ENCODE peak calls at places on chromosomes 1 and 21, in four cellular contexts. F is occipital lobe, K is transverse colon, W is astrocyte. U is an unnamed sample.

GRCh38 chr21:45050786-45051489 is 23.4 kb upstream of the ADARB1 start:
- DNase-seq in F (no peak), K (no peak), W (peak), U (peak)

GRCh38 chr1:229230136-229230892 is 40.6 kb upstream of the RAB4A start:
- DNase-seq in W (no peak), K (no peak), F (no peak), U (no peak)

GRCh38 chr1:61083014-61083798 is 845 bp downstream of the NFIA start:
- DNase-seq in K (peak), F (peak), W (no peak), U (no peak)

GRCh38 chr1:108590947-108591346 is 31.0 kb downstream of the EEIG2 start:
- DNase-seq in W (peak), K (no peak), F (no peak), U (peak)

GRCh38 chr21:25752389-25752788 is 17.6 kb downstream of the GABPA start:
- DNase-seq in F (no peak), K (no peak), W (no peak), U (no peak)

GRCh38 chr1:23118957-23119792 is 49.5 kb downstream of the LUZP1 start:
- DNase-seq in K (peak), W (no peak), F (no peak), U (peak)

GRCh38 chr1:88061106-88061829 is 622.8 kb upstream of the PKN2 start:
- DNase-seq in F (no peak), K (peak), W (peak), U (peak)

GRCh38 chr1:16888806-16889178 is 7.0 kb upstream of the RNU1-2 start:
- DNase-seq in F (no peak), K (no peak), W (no peak), U (no peak)

GRCh38 chr1:115976062-115976899 is at the start of gene SLC22A15:
- DNase-seq in F (peak), W (peak), K (peak), U (peak)

GRCh38 chr1:220682901-220683576 is 7.1 kb upstream of the C1orf115 start:
- DNase-seq in F (no peak), K (no peak), W (no peak), U (no peak)

GRCh38 chr1:8203056-8203455 is 114.9 kb upstream of the SLC45A1 start:
- DNase-seq in K (no peak), F (no peak), W (no peak), U (no peak)

GRCh38 chr1:107597290-107597689 is 367.7 kb downstream of the VAV3 start:
- DNase-seq in F (no peak), W (no peak), K (no peak), U (no peak)

GRCh38 chr1:27388337-27389005 is 4.0 kb upstream of the GPR3 start:
- DNase-seq in K (peak), F (no peak), W (no peak), U (no peak)

GRCh38 chr1:44853201-44853600 is 10.1 kb upstream of the PTCH2 start:
- DNase-seq in K (no peak), F (no peak), W (no peak), U (no peak)

GRCh38 chr21:30434033-30434631 is 4.1 kb downstream of the KRTAP13-4 start:
- DNase-seq in W (no peak), K (peak), F (no peak), U (peak)

GRCh38 chr1:207981976-207982375 is 71.1 kb upstream of the CD34 start:
- DNase-seq in F (no peak), W (no peak), K (no peak), U (no peak)

GRCh38 chr1:231215676-231216385 is 25.2 kb upstream of the GNPAT start:
- DNase-seq in F (no peak), K (no peak), W (no peak), U (no peak)

GRCh38 chr1:115764541-115764940 is 4.0 kb downstream of the CASQ2 start:
- DNase-seq in F (no peak), W (no peak), K (peak), U (peak)

GRCh38 chr1:47424336-47424982 is 8.4 kb downstream of the FOXE3 start:
- DNase-seq in F (no peak), W (peak), K (no peak), U (peak)

GRCh38 chr1:39882152-39882551 is 1.2 kb downstream of the TRIT1 start:
- DNase-seq in F (no peak), W (no peak), K (no peak), U (no peak)

GRCh38 chr1:153422450-153423068 is 6.2 kb downstream of the S100A7A start:
- DNase-seq in K (peak), W (peak), F (no peak), U (peak)

GRCh38 chr1:218348628-218349185 is 3.6 kb downstream of the TGFB2 start:
- DNase-seq in K (no peak), F (no peak), W (no peak), U (peak)

GRCh38 chr21:31335957-31336738 is 7.9 kb downstream of the TIAM1 start:
- DNase-seq in W (peak), K (no peak), F (peak), U (peak)

GRCh38 chr1:221637641-221638041 is 104.2 kb downstream of the DUSP10 start:
- DNase-seq in F (no peak), W (no peak), K (no peak), U (peak)

GRCh38 chr1:77889240-77889637 is 815 bp downstream of the NEXN start:
- DNase-seq in K (no peak), W (peak), F (no peak), U (peak)

GRCh38 chr1:237542525-237543418 is 347.9 kb downstream of the ZP4 start:
- DNase-seq in W (no peak), F (no peak), K (no peak), U (no peak)

GRCh38 chr1:21337931-21338567 is 47.8 kb upstream of the ECE1 start:
- DNase-seq in F (no peak), K (peak), W (peak), U (peak)

GRCh38 chr1:50605186-50605875 is 182.1 kb upstream of the DMRTA2 start:
- DNase-seq in W (peak), F (no peak), K (peak), U (peak)

GRCh38 chr1:36771222-36771621 is 263.1 kb downstream of the GRIK3 start:
- DNase-seq in F (no peak), W (no peak), K (no peak), U (no peak)

GRCh38 chr1:92933459-92933858 is 27.8 kb downstream of the DIPK1A start:
- DNase-seq in F (no peak), W (peak), K (no peak), U (peak)

GRCh38 chr1:52281518-52281917 is 84.5 kb downstream of the CC2D1B start:
- DNase-seq in K (no peak), W (peak), F (no peak), U (peak)

GRCh38 chr21:33541105-33541711 is 709 bp downstream of the GART start:
- DNase-seq in F (no peak), K (no peak), W (no peak), U (peak)

GRCh38 chr1:228989992-228990827 is 254.9 kb downstream of the RHOU start:
- DNase-seq in W (no peak), F (peak), K (peak), U (no peak)

GRCh38 chr1:27658951-27659496 is 13.0 kb downstream of the IFI6 start:
- DNase-seq in W (peak), F (no peak), K (peak), U (peak)

GRCh38 chr1:93552751-93553455 is 105.0 kb downstream of the FNBP1L start:
- DNase-seq in K (no peak), F (no peak), W (peak), U (peak)

GRCh38 chr1:98331232-98331631 is 330.3 kb upstream of the SNX7 start:
- DNase-seq in F (no peak), K (no peak), W (peak), U (no peak)

GRCh38 chr1:113930499-113931161 is 1.5 kb downstream of the HIPK1 start:
- DNase-seq in W (peak), K (peak), F (no peak), U (peak)

GRCh38 chr1:114319480-114319879 is 165.8 kb upstream of the SYT6 start:
- DNase-seq in K (no peak), F (no peak), W (peak), U (peak)